ENCODE peak calls at places on chromosomes 3 and 15, in eight cellular contexts. One of them, this sample, is unnamed.

GRCh38 chr3:77102916-77103769 is 63.2 kb downstream of the ROBO2 start:
- DNase-seq in left kidney: peak; percentile 16
- DNase-seq in dorsolateral prefrontal cortex: no peak
- DNase-seq in H54: no peak
- DNase-seq in A549: no peak
- DNase-seq in thyroid gland: no peak
- DNase-seq in nephron progenitor cell: no peak
- DNase-seq in GM10248: no peak
- DNase-seq in this sample: no peak

GRCh38 chr3:196274585-196274984 is 12.9 kb downstream of the PCYT1A start:
- DNase-seq in H54: no peak
- DNase-seq in thyroid gland: no peak
- DNase-seq in left kidney: no peak
- DNase-seq in dorsolateral prefrontal cortex: no peak
- DNase-seq in nephron progenitor cell: no peak
- DNase-seq in A549: no peak
- DNase-seq in GM10248: peak; percentile 85
- DNase-seq in this sample: peak; percentile 87

GRCh38 chr15:73901126-73901810 is 25.0 kb upstream of the LOXL1 start:
- DNase-seq in dorsolateral prefrontal cortex: peak; percentile 5
- DNase-seq in left kidney: no peak
- DNase-seq in H54: no peak
- DNase-seq in A549: no peak
- DNase-seq in nephron progenitor cell: no peak
- DNase-seq in GM10248: no peak
- DNase-seq in thyroid gland: no peak
- DNase-seq in this sample: no peak

GRCh38 chr15:89496155-89497098 is at the start of gene RHCG:
- DNase-seq in nephron progenitor cell: peak; percentile 60
- DNase-seq in H54: no peak
- DNase-seq in A549: peak; percentile 80
- DNase-seq in GM10248: peak; percentile 43
- DNase-seq in thyroid gland: peak; percentile 4
- DNase-seq in left kidney: peak; percentile 82
- DNase-seq in dorsolateral prefrontal cortex: peak; percentile 63
- DNase-seq in this sample: peak; percentile 56

GRCh38 chr15:48644498-48644826 is 1.0 kb downstream of the FBN1 start:
- DNase-seq in GM10248: no peak
- DNase-seq in nephron progenitor cell: no peak
- DNase-seq in thyroid gland: peak; percentile 55
- DNase-seq in A549: no peak
- DNase-seq in H54: no peak
- DNase-seq in left kidney: no peak
- DNase-seq in dorsolateral prefrontal cortex: no peak
- DNase-seq in this sample: peak; percentile 53

GRCh38 chr3:138354376-138354775 is 6.0 kb downstream of the MRAS start:
- DNase-seq in H54: no peak
- DNase-seq in left kidney: no peak
- DNase-seq in GM10248: no peak
- DNase-seq in nephron progenitor cell: no peak
- DNase-seq in dorsolateral prefrontal cortex: no peak
- DNase-seq in A549: no peak
- DNase-seq in thyroid gland: no peak
- DNase-seq in this sample: no peak

GRCh38 chr3:49668861-49669260 is 5.3 kb upstream of the APEH start:
- DNase-seq in nephron progenitor cell: no peak
- DNase-seq in thyroid gland: peak; percentile 42
- DNase-seq in GM10248: no peak
- DNase-seq in dorsolateral prefrontal cortex: no peak
- DNase-seq in H54: peak; percentile 52
- DNase-seq in A549: peak; percentile 28
- DNase-seq in left kidney: no peak
- DNase-seq in this sample: no peak

GRCh38 chr3:151067158-151067557 is 18.3 kb upstream of the MED12L start:
- DNase-seq in thyroid gland: no peak
- DNase-seq in dorsolateral prefrontal cortex: no peak
- DNase-seq in GM10248: peak; percentile 18
- DNase-seq in nephron progenitor cell: no peak
- DNase-seq in H54: no peak
- DNase-seq in A549: no peak
- DNase-seq in left kidney: no peak
- DNase-seq in this sample: no peak

GRCh38 chr3:190024912-190025311 is 95.8 kb downstream of the P3H2 start:
- DNase-seq in left kidney: no peak
- DNase-seq in A549: no peak
- DNase-seq in dorsolateral prefrontal cortex: no peak
- DNase-seq in H54: no peak
- DNase-seq in nephron progenitor cell: no peak
- DNase-seq in thyroid gland: no peak
- DNase-seq in GM10248: no peak
- DNase-seq in this sample: peak; percentile 26

GRCh38 chr3:141878812-141879211 is 2.4 kb downstream of the ATP1B3 start:
- DNase-seq in dorsolateral prefrontal cortex: no peak
- DNase-seq in thyroid gland: no peak
- DNase-seq in nephron progenitor cell: no peak
- DNase-seq in left kidney: no peak
- DNase-seq in GM10248: no peak
- DNase-seq in A549: no peak
- DNase-seq in H54: no peak
- DNase-seq in this sample: no peak

GRCh38 chr3:63135362-63135761 is 142.7 kb upstream of the SYNPR start:
- DNase-seq in GM10248: no peak
- DNase-seq in thyroid gland: no peak
- DNase-seq in H54: no peak
- DNase-seq in dorsolateral prefrontal cortex: no peak
- DNase-seq in A549: no peak
- DNase-seq in left kidney: no peak
- DNase-seq in nephron progenitor cell: no peak
- DNase-seq in this sample: no peak

GRCh38 chr3:20652249-20652648 is 466.2 kb upstream of the SGO1 start:
- DNase-seq in dorsolateral prefrontal cortex: no peak
- DNase-seq in H54: no peak
- DNase-seq in GM10248: no peak
- DNase-seq in left kidney: no peak
- DNase-seq in thyroid gland: no peak
- DNase-seq in nephron progenitor cell: no peak
- DNase-seq in A549: no peak
- DNase-seq in this sample: no peak

GRCh38 chr3:146065573-146066006 is 95.4 kb downstream of the PLOD2 start:
- DNase-seq in A549: no peak
- DNase-seq in thyroid gland: no peak
- DNase-seq in dorsolateral prefrontal cortex: no peak
- DNase-seq in H54: no peak
- DNase-seq in GM10248: no peak
- DNase-seq in left kidney: peak; percentile 74
- DNase-seq in nephron progenitor cell: peak; percentile 4
- DNase-seq in this sample: no peak

GRCh38 chr3:158522737-158523136 is 48.3 kb upstream of the MLF1 start:
- DNase-seq in nephron progenitor cell: no peak
- DNase-seq in thyroid gland: no peak
- DNase-seq in left kidney: no peak
- DNase-seq in dorsolateral prefrontal cortex: no peak
- DNase-seq in A549: no peak
- DNase-seq in H54: no peak
- DNase-seq in GM10248: no peak
- DNase-seq in this sample: no peak

GRCh38 chr3:28917895-28918294 is 363.0 kb upstream of the RBMS3 start:
- DNase-seq in H54: no peak
- DNase-seq in GM10248: no peak
- DNase-seq in nephron progenitor cell: no peak
- DNase-seq in A549: no peak
- DNase-seq in thyroid gland: no peak
- DNase-seq in left kidney: no peak
- DNase-seq in dorsolateral prefrontal cortex: no peak
- DNase-seq in this sample: no peak